ENCODE peak calls at places on chromosome 12, in six cellular contexts. F is ureter; R is IMR-90; G is ACHN; W is dermis microvascular lymphatic vessel endothelial cell; J is activated CD4-positive, alpha-beta T cell treated with anti-CD3 and anti-CD28 coated beads for 1 hour. A is an unnamed sample.

GRCh38 chr12:75713434-75713833 is 202.0 kb upstream of the KRR1 start:
- DNase-seq in J (no peak), F (no peak), R (no peak), G (no peak), W (no peak), A (no peak)

GRCh38 chr12:2813573-2814185 is 1.2 kb downstream of the ITFG2 start:
- DNase-seq in F (no peak), R (peak; percentile 69), W (no peak), G (peak; percentile 84), J (no peak), A (no peak)

GRCh38 chr12:106885026-106885425 is 70.7 kb upstream of the TMEM263 start:
- DNase-seq in G (no peak), J (no peak), R (no peak), W (no peak), F (no peak), A (no peak)

GRCh38 chr12:6899837-6900519 is 4.6 kb upstream of the LRRC23 start:
- DNase-seq in W (peak; percentile 82), J (no peak), R (peak; percentile 38), F (peak; percentile 67), G (no peak), A (no peak)

GRCh38 chr12:121534495-121535148 is 46.2 kb downstream of the KDM2B start:
- DNase-seq in W (no peak), J (peak; percentile 40), G (no peak), R (no peak), F (no peak), A (peak; percentile 37)

GRCh38 chr12:55619352-55620138 is 17.1 kb upstream of the OR10P1 start:
- DNase-seq in J (no peak), W (peak; percentile 51), F (peak; percentile 72), R (peak; percentile 92), G (peak; percentile 99), A (no peak)

GRCh38 chr12:47084172-47084571 is 4.4 kb upstream of the AMIGO2 start:
- DNase-seq in J (no peak), F (no peak), G (no peak), W (no peak), R (no peak), A (no peak)

GRCh38 chr12:112924986-112925385 is 13.3 kb upstream of the OAS3 start:
- DNase-seq in G (peak; percentile 31), R (no peak), W (no peak), F (no peak), J (no peak), A (no peak)

GRCh38 chr12:98820005-98820404 is 174.9 kb downstream of the APAF1 start:
- DNase-seq in J (no peak), G (no peak), R (no peak), F (no peak), W (no peak), A (no peak)

GRCh38 chr12:45342848-45343247 is 127.0 kb downstream of the ANO6 start:
- DNase-seq in W (no peak), R (no peak), G (peak; percentile 16), J (no peak), F (no peak), A (no peak)

GRCh38 chr12:132264086-132265010 is 65.0 kb downstream of the GALNT9 start:
- DNase-seq in J (no peak), R (no peak), F (no peak), W (no peak), G (no peak), A (no peak)

GRCh38 chr12:75820848-75821578 is 210.6 kb downstream of the PHLDA1 start:
- DNase-seq in W (no peak), F (peak; percentile 64), R (peak; percentile 97), G (peak; percentile 54), J (no peak), A (no peak)

GRCh38 chr12:124231980-124232653 is 62.8 kb upstream of the RFLNA start:
- DNase-seq in J (no peak), R (no peak), W (no peak), G (no peak), F (no peak), A (no peak)

GRCh38 chr12:56461235-56462159 is 6.9 kb upstream of the SPRYD4 start:
- DNase-seq in J (no peak), R (peak; percentile 49), G (peak; percentile 74), F (no peak), W (no peak), A (no peak)

GRCh38 chr12:20917819-20918218 is 107.3 kb downstream of the SLCO1B3 start:
- DNase-seq in F (no peak), W (no peak), G (no peak), R (no peak), J (no peak), A (no peak)

GRCh38 chr12:1716215-1716862 is 25.5 kb downstream of the ADIPOR2 start:
- DNase-seq in J (no peak), R (peak; percentile 66), G (no peak), F (no peak), W (no peak), A (no peak)

GRCh38 chr12:1421091-1421902 is 173.1 kb downstream of the FBXL14 start:
- DNase-seq in R (no peak), W (no peak), J (no peak), G (no peak), F (no peak), A (no peak)

GRCh38 chr12:49341777-49342065 is 4.7 kb upstream of the C1QL4 start:
- DNase-seq in W (no peak), J (no peak), F (no peak), G (no peak), R (no peak), A (no peak)